ENCODE peak calls at places on chromosomes 16 and 17, in six cellular contexts. W is neural progenitor cell, Y is breast epithelium, Z is mucosa of descending colon, E is GM23248, G is uterus. L is an unnamed sample. For H3K4me1, the result is how much of the 10 kb centered on the place peaks cover.

GRCh38 chr16:85556456-85557082 is 56.6 kb upstream of the GSE1 start:
- DNase-seq in W (peak), Y (peak), Z (peak), E (peak), G (peak), L (peak)

GRCh38 chr17:57589151-57590034 is 155.7 kb downstream of the CCDC182 start:
- DNase-seq in W (no peak), Y (no peak), Z (no peak), E (no peak), G (no peak), L (no peak)

GRCh38 chr16:21033264-21033663 is 117.4 kb downstream of the DNAH3 start:
- DNase-seq in W (no peak), Y (no peak), Z (no peak), E (no peak), G (no peak), L (no peak)

GRCh38 chr16:84585886-84586285 is 32.0 kb downstream of the COTL1 start:
- DNase-seq in W (peak), Y (no peak), Z (peak), E (no peak), G (no peak), L (no peak)

GRCh38 chr17:65633146-65633881 is 71.9 kb upstream of the AXIN2 start:
- DNase-seq in W (no peak), Y (no peak), Z (no peak), E (no peak), G (no peak), L (no peak)

GRCh38 chr16:57316390-57317017 is 32.0 kb upstream of the PLLP start:
- DNase-seq in W (no peak), Y (no peak), Z (no peak), E (peak), G (peak), L (no peak)

GRCh38 chr17:57400648-57401047 is 144.3 kb downstream of the MSI2 start:
- DNase-seq in W (no peak), Y (no peak), Z (no peak), E (no peak), G (no peak), L (no peak)

GRCh38 chr17:16926591-16927451 is 45.1 kb downstream of the TNFRSF13B start:
- DNase-seq in W (no peak), Y (no peak), Z (peak), E (no peak), G (no peak), L (no peak)

GRCh38 chr17:65102788-65103187 is 34.4 kb upstream of the RGS9 start:
- DNase-seq in W (no peak), Y (no peak), Z (no peak), E (peak), G (no peak), L (no peak)

GRCh38 chr17:45273551-45273957 is 11.7 kb upstream of the SPATA32 start:
- DNase-seq in W (no peak), Y (no peak), Z (no peak), E (peak), G (no peak), L (no peak)

GRCh38 chr17:35460354-35460851 is 11.8 kb upstream of the SLFN13 start:
- DNase-seq in W (peak), Y (peak), Z (peak), E (no peak), G (peak), L (no peak)

GRCh38 chr17:16910341-16910740 is 61.6 kb downstream of the TNFRSF13B start:
- DNase-seq in W (no peak), Y (no peak), Z (no peak), E (no peak), G (no peak), L (no peak)

GRCh38 chr16:3004781-3005284 is 7.9 kb upstream of the CLDN9 start:
- DNase-seq in W (peak), Y (no peak), Z (peak), E (no peak), G (no peak), L (no peak)

GRCh38 chr16:57636184-57636583 is 7.8 kb downstream of the ADGRG1 start:
- DNase-seq in W (no peak), Y (no peak), Z (no peak), E (no peak), G (no peak), L (no peak)

GRCh38 chr16:88943131-88943664 is 33.8 kb downstream of the CBFA2T3 start:
- DNase-seq in W (no peak), Y (no peak), Z (no peak), E (no peak), G (no peak), L (no peak)

GRCh38 chr16:88940196-88941050 is 36.6 kb downstream of the CBFA2T3 start:
- DNase-seq in W (peak), Y (no peak), Z (peak), E (peak), G (no peak), L (no peak)

GRCh38 chr16:88943741-88944140 is 33.3 kb downstream of the CBFA2T3 start:
- DNase-seq in W (no peak), Y (no peak), Z (no peak), E (no peak), G (no peak), L (no peak)

GRCh38 chr16:88941051-88941932 is 35.7 kb downstream of the CBFA2T3 start:
- DNase-seq in W (peak), Y (no peak), Z (no peak), E (peak), G (no peak), L (no peak)

GRCh38 chr16:88941933-88942909 is 34.8 kb downstream of the CBFA2T3 start:
- DNase-seq in W (peak), Y (no peak), Z (no peak), E (peak), G (no peak), L (peak)
- H3K4me3 ChIP-seq in W (peak), Y (peak), Z (no peak), E (no peak), G (no peak), L (no peak)

GRCh38 chr17:49691086-49691676 is 13.3 kb upstream of the SPOP start:
- DNase-seq in W (no peak), Y (no peak), Z (no peak), E (peak), G (peak), L (no peak)

GRCh38 chr17:49691677-49692191 is 13.8 kb upstream of the SPOP start:
- DNase-seq in W (no peak), Y (no peak), Z (no peak), E (peak), G (no peak), L (no peak)

GRCh38 chr17:49687878-49688491 is 10.1 kb upstream of the SPOP start:
- DNase-seq in W (no peak), Y (no peak), Z (no peak), E (peak), G (no peak), L (no peak)

GRCh38 chr17:49692751-49693150 is 14.9 kb upstream of the SPOP start:
- DNase-seq in W (no peak), Y (no peak), Z (no peak), E (peak), G (no peak), L (no peak)

DNA sequence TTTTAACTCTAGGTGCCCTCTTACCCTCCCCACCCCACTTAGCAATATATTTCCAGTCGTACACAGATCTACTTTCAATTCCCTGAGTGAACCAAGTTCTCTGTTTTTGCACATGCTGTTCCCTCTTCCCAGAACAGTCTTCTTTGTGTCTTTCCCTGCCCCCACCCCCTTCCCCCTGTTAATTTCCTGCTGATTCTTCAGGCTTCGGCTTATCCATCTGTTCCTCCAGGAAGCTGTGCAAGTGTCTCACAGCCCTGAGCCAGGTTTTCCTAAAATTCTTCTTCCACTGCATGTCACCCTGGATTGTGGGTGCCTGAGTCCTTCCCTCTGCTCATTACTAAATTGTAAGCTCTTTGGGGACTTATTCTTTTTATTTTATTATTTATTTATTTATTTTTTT is 12.4 kb upstream of the SPOP start:
- DNase-seq in W (no peak), Y (no peak), Z (no peak), E (no peak), G (no peak), L (no peak)
- H3K4me1 ChIP-seq in W (under half), Y (under half), Z (under half), E (under half), G (under half), L (under half)

GRCh38 chr16:48526058-48526957 is 83.7 kb downstream of the N4BP1 start:
- DNase-seq in W (peak), Y (no peak), Z (peak), E (no peak), G (no peak), L (no peak)
- H3K4me3 ChIP-seq in W (no peak), Y (no peak), Z (no peak), E (no peak), G (no peak), L (no peak)

DNA sequence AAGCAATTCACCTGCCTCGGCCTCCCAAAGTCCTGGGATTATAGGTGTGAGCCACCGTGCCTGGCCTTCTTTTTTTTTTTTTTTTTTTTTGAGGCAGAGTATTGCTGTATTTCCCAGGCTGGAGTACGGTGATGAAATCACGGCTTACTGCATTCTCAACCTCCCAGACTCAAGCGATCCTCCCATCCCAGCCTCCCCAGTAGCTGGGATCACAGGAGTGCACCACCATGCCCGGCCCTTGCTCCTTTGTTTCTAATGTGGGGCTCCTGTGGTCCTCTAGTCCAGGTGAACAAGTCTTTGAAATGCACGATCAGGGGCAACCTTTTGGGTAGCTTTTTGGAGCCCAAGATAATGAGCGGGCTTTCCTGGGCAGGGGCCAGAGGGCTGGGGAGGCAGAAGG is 23.2 kb downstream of the CMIP start:
- DNase-seq in W (no peak), Y (no peak), Z (no peak), E (no peak), G (no peak), L (no peak)
- H3K4me1 ChIP-seq in W (under half), Y (under half), Z (under half), E (under half), G (under half), L (under half)

GRCh38 chr16:10681310-10682308 is 13.1 kb downstream of the TEKT5 start:
- DNase-seq in W (no peak), Y (no peak), Z (no peak), E (no peak), G (no peak), L (no peak)
- H3K4me3 ChIP-seq in W (no peak), Y (no peak), Z (no peak), E (no peak), G (no peak), L (no peak)

DNA sequence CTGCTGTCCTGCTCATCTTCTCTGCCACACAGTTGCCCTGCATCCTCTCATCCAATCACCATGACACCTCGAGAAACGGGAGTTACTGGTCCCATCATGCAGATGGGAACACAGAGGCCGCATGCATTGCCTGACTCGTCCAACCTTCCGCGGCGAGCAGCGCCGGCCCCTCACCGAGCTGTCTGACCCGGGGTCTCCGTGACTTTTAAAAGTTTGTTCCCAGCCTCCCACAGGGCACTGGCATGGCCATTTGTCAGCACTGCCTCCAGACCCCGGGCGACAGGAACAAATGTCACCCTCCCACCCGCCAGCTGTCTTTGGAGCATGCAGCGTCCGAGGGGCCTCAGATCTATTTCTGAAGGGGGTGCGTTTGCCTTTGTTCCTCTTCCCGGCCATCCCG is 347.8 kb downstream of the FOXL1 start:
- DNase-seq in W (no peak), Y (no peak), Z (no peak), E (no peak), G (no peak), L (no peak)
- H3K4me1 ChIP-seq in W (under half), Y (under half), Z (under half), E (under half), G (under half), L (under half)

GRCh38 chr16:81626181-81626674 is 152.9 kb upstream of the PLCG2 start:
- DNase-seq in W (no peak), Y (no peak), Z (no peak), E (peak), G (no peak), L (no peak)
- H3K4me3 ChIP-seq in W (no peak), Y (no peak), Z (no peak), E (no peak), G (no peak), L (no peak)

GRCh38 chr17:81043319-81043724 is 8.4 kb downstream of the BAIAP2 start:
- DNase-seq in W (no peak), Y (no peak), Z (no peak), E (no peak), G (no peak), L (no peak)

GRCh38 chr17:81044764-81045589 is 10.0 kb downstream of the BAIAP2 start:
- DNase-seq in W (no peak), Y (peak), Z (peak), E (peak), G (peak), L (peak)

GRCh38 chr17:81043725-81044427 is 8.9 kb downstream of the BAIAP2 start:
- DNase-seq in W (peak), Y (peak), Z (no peak), E (no peak), G (peak), L (no peak)

GRCh38 chr17:81045590-81046095 is 10.7 kb downstream of the BAIAP2 start:
- DNase-seq in W (no peak), Y (no peak), Z (peak), E (no peak), G (no peak), L (no peak)

DNA sequence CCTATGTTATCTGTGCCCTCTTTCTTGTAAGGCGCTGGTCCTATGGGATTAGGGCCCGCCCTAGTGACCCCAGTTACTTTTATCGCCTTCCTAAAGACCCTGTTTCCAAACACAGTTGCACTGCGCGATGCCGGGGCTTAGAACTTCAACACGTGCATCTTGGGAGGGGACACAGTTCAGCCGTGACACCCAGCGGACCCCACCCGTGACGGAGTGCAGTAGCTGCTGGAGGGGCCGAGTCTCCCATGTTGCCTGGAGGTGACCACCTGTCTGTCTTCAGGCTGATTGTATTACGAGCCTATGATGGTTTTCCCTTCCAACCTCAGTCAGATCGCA is 9.4 kb downstream of the BAIAP2 start:
- DNase-seq in W (no peak), Y (no peak), Z (no peak), E (no peak), G (no peak), L (no peak)
- H3K4me1 ChIP-seq in W (under half), Y (under half), Z (under half), E (under half), G (under half), L (under half)

DNA sequence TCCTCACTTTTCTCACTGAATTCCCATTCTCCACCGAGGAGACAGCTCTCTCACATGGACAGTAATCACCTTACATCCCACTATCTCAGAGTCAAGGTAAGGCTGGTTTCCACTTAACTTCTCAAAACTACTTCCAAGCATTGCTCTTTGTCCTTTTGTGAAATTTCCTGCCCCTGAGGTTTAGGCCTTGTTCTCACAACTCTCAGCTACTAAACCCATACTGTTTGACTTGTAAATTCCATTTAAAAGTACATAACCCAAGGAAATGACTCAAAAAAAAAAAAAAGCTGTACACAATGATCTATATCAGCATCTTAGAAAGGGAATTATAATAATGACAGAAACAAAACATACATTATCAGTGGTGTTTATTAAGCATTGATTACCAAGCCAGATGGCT is 8.8 kb downstream of the CDC27 start:
- DNase-seq in W (no peak), Y (no peak), Z (no peak), E (no peak), G (no peak), L (no peak)
- H3K4me3 ChIP-seq in W (no peak), Y (no peak), Z (no peak), E (no peak), G (no peak), L (no peak)